ENCODE peak calls at places on chromosome 5, in ten cellular contexts. W is endothelial cell of umbilical vein; B is glomerular endothelial cell; K is GM19239; C is Caco-2; A is substantia nigra; O is kidney tubule cell; N is A172; T is Right ventricle myocardium superior; G is effector memory CD8-positive, alpha-beta T cell. E is an unnamed sample.
A peak's percentile ranks its signal among the peaks of the same experiment; 100 is the strongest.

GRCh38 chr5:107501965-107502691 is 168.6 kb downstream of the EFNA5 start:
- DNase-seq in K (no peak), G (peak; percentile 18), W (peak; percentile 93), C (no peak), A (no peak), B (peak; percentile 80), O (peak; percentile 52), T (no peak), N (peak; percentile 69), E (no peak)

GRCh38 chr5:38755171-38755570 is 90.6 kb upstream of the OSMR start:
- DNase-seq in C (no peak), W (no peak), O (no peak), N (peak; percentile 66), G (no peak), T (no peak), K (no peak), A (no peak), B (no peak), E (peak; percentile 21)

GRCh38 chr5:174505621-174506020 is 218.8 kb upstream of the MSX2 start:
- DNase-seq in W (no peak), G (no peak), N (peak; percentile 65), C (no peak), T (no peak), B (no peak), K (no peak), O (peak; percentile 52), A (no peak), E (no peak)

GRCh38 chr5:8436919-8437318 is 568.0 kb downstream of the MTRR start:
- DNase-seq in O (no peak), B (no peak), W (no peak), K (no peak), G (no peak), A (no peak), C (no peak), T (peak; percentile 41), N (no peak), E (no peak)

GRCh38 chr5:154860123-154860522 is 1.7 kb downstream of the CNOT8 start:
- DNase-seq in B (no peak), O (peak; percentile 72), A (no peak), G (no peak), K (no peak), C (no peak), N (peak; percentile 54), T (no peak), W (peak; percentile 25), E (no peak)

GRCh38 chr5:72067682-72068470 is 39.4 kb upstream of the MAP1B start:
- DNase-seq in T (no peak), A (no peak), B (no peak), G (no peak), K (no peak), C (no peak), N (peak; percentile 94), W (no peak), O (peak; percentile 83), E (peak; percentile 21)

GRCh38 chr5:151742870-151743294 is 15.5 kb downstream of the ATOX1 start:
- DNase-seq in K (no peak), C (peak; percentile 70), G (no peak), A (peak; percentile 33), T (no peak), N (peak; percentile 92), O (peak; percentile 71), B (no peak), W (peak; percentile 58), E (no peak)

GRCh38 chr5:83396662-83397061 is 74.9 kb upstream of the VCAN start:
- DNase-seq in B (no peak), N (no peak), O (no peak), A (no peak), C (no peak), K (no peak), T (no peak), W (no peak), G (no peak), E (no peak)

GRCh38 chr5:144072518-144072927 is 97.9 kb downstream of the YIPF5 start:
- DNase-seq in N (peak; percentile 10), B (no peak), K (no peak), O (peak; percentile 40), W (peak; percentile 64), A (no peak), T (no peak), G (no peak), C (no peak), E (peak; percentile 3)

GRCh38 chr5:117652001-117652639 is 1077.5 kb upstream of the SEMA6A start:
- DNase-seq in K (no peak), W (no peak), N (no peak), O (no peak), A (no peak), G (no peak), B (no peak), C (no peak), T (no peak), E (no peak)

GRCh38 chr5:10699281-10699874 is 61.7 kb downstream of the DAP start:
- DNase-seq in O (no peak), G (no peak), B (no peak), C (no peak), T (no peak), A (no peak), N (peak; percentile 23), W (peak; percentile 41), K (no peak), E (no peak)

GRCh38 chr5:131528682-131529081 is 106.3 kb downstream of the RAPGEF6 start:
- DNase-seq in W (no peak), G (no peak), A (no peak), N (no peak), B (no peak), K (no peak), O (no peak), T (no peak), C (no peak), E (no peak)

GRCh38 chr5:133397986-133398645 is 214.2 kb downstream of the FSTL4 start:
- DNase-seq in T (no peak), G (no peak), C (no peak), W (no peak), K (no peak), O (no peak), B (no peak), A (no peak), N (no peak), E (no peak)

GRCh38 chr5:34655354-34655991 is 655 bp upstream of the RAI14 start:
- DNase-seq in C (peak; percentile 47), T (no peak), G (peak; percentile 2), N (peak; percentile 69), A (peak; percentile 9), W (peak; percentile 85), K (no peak), B (peak; percentile 68), O (peak; percentile 79), E (no peak)

GRCh38 chr5:139671096-139671841 is 23.1 kb downstream of the CXXC5 start:
- DNase-seq in B (no peak), O (peak; percentile 52), G (no peak), W (no peak), A (peak; percentile 77), T (no peak), N (no peak), K (peak; percentile 65), C (no peak), E (no peak)

GRCh38 chr5:1314564-1314982 is 19.7 kb upstream of the TERT start:
- DNase-seq in N (no peak), C (no peak), W (no peak), O (no peak), T (no peak), A (no peak), K (no peak), G (no peak), B (no peak), E (no peak)

GRCh38 chr5:45017568-45017967 is 208.8 kb downstream of the MRPS30 start:
- DNase-seq in T (no peak), B (no peak), A (no peak), G (no peak), C (no peak), W (no peak), O (no peak), K (no peak), N (no peak), E (no peak)

GRCh38 chr5:78886650-78887230 is 98.4 kb downstream of the ARSB start:
- DNase-seq in K (no peak), T (no peak), C (no peak), W (peak; percentile 41), O (peak; percentile 18), N (no peak), G (no peak), B (no peak), A (no peak), E (no peak)

GRCh38 chr5:179542170-179542569 is 8.2 kb upstream of the RUFY1 start:
- DNase-seq in W (no peak), T (no peak), A (no peak), O (no peak), K (no peak), C (no peak), N (peak; percentile 45), G (no peak), B (no peak), E (no peak)

GRCh38 chr5:13478831-13479465 is 465.5 kb downstream of the DNAH5 start:
- DNase-seq in K (peak; percentile 2), C (peak; percentile 60), T (no peak), O (peak; percentile 59), B (no peak), G (no peak), A (no peak), N (peak; percentile 75), W (peak; percentile 56), E (no peak)

GRCh38 chr5:1564182-1564748 is 40.5 kb upstream of the LPCAT1 start:
- DNase-seq in O (peak; percentile 85), G (no peak), K (no peak), T (peak; percentile 59), A (no peak), W (peak; percentile 70), N (peak; percentile 74), B (peak; percentile 7), C (no peak), E (peak; percentile 52)

GRCh38 chr5:143931389-143931984 is 119.5 kb downstream of the HMHB1 start:
- DNase-seq in T (peak; percentile 39), B (no peak), W (no peak), N (no peak), A (no peak), O (peak; percentile 7), G (no peak), K (no peak), C (no peak), E (no peak)

GRCh38 chr5:30957591-30957990 is 235.9 kb upstream of the CDH6 start:
- DNase-seq in O (no peak), N (no peak), T (no peak), C (no peak), A (no peak), B (no peak), K (no peak), W (no peak), G (no peak), E (no peak)

GRCh38 chr5:134649163-134649916 is 755 bp downstream of the SEC24A start:
- DNase-seq in T (peak; percentile 50), O (peak; percentile 13), W (peak; percentile 52), B (no peak), G (peak; percentile 6), K (no peak), C (peak; percentile 62), A (peak; percentile 5), N (no peak), E (no peak)

GRCh38 chr5:95283761-95284511 is 958 bp downstream of the MCTP1 start:
- DNase-seq in B (no peak), C (peak; percentile 70), T (peak; percentile 44), A (no peak), G (no peak), N (peak; percentile 40), K (peak; percentile 51), O (peak; percentile 48), W (peak; percentile 28), E (peak; percentile 35)

GRCh38 chr5:53109041-53109435 is 519 bp downstream of the MOCS2 start:
- DNase-seq in N (peak; percentile 8), A (no peak), B (no peak), T (no peak), O (no peak), C (peak; percentile 4), W (peak; percentile 49), K (no peak), G (no peak), E (no peak)

GRCh38 chr5:180098991-180099732 is 27.6 kb upstream of the RNF130 start:
- DNase-seq in W (no peak), B (no peak), T (no peak), K (no peak), G (no peak), N (no peak), O (no peak), C (no peak), A (no peak), E (no peak)

GRCh38 chr5:136424835-136425694 is 59.7 kb upstream of the TRPC7 start:
- DNase-seq in T (peak; percentile 76), C (peak; percentile 89), G (peak; percentile 40), O (peak; percentile 74), N (peak; percentile 59), K (peak; percentile 42), B (peak; percentile 23), W (peak; percentile 58), A (peak; percentile 82), E (no peak)

E was measured in T1000.